ENCODE peak calls at places on chromosomes 5 and 9, in four cellular contexts. U is GM04504; O is activated CD4-positive, alpha-beta T cell treated with anti-CD3 and anti-CD28 coated beads for 1 hour; R is right cardiac atrium. Y is an unnamed sample.

GRCh38 chr5:149452665-149453617 is 73.8 kb upstream of the IL17B start:
- DNase-seq in U (peak; percentile 95), O (no peak), R (peak; percentile 91), Y (no peak)

GRCh38 chr9:30349526-30350513 is 2034.6 kb upstream of the ACO1 start:
- DNase-seq in U (no peak), O (no peak), R (peak; percentile 12), Y (no peak)

GRCh38 chr5:153654892-153655520 is 164.5 kb downstream of the GRIA1 start:
- DNase-seq in U (no peak), O (no peak), R (no peak), Y (no peak)

GRCh38 chr9:122095010-122095767 is 2.1 kb upstream of the TTLL11 start:
- DNase-seq in U (no peak), O (no peak), R (peak; percentile 71), Y (peak; percentile 55)

GRCh38 chr5:139980765-139981164 is 62.3 kb downstream of the NRG2 start:
- DNase-seq in U (no peak), O (no peak), R (no peak), Y (no peak)

GRCh38 chr5:108311682-108312081 is 70.2 kb downstream of the FBXL17 start:
- DNase-seq in U (no peak), O (no peak), R (no peak), Y (peak; percentile 16)

GRCh38 chr5:54883374-54884194 is 101.8 kb downstream of the ESM1 start:
- DNase-seq in U (no peak), O (no peak), R (peak; percentile 75), Y (no peak)

GRCh38 chr5:89330087-89330486 is 447.1 kb upstream of the MEF2C start:
- DNase-seq in U (no peak), O (no peak), R (no peak), Y (no peak)

GRCh38 chr9:112863781-112864180 is 26.9 kb downstream of the SLC46A2 start:
- DNase-seq in U (no peak), O (no peak), R (no peak), Y (no peak)

GRCh38 chr5:95841914-95842812 is 19.6 kb upstream of the GLRX start:
- DNase-seq in U (peak; percentile 64), O (no peak), R (peak; percentile 75), Y (no peak)

GRCh38 chr5:151345808-151346478 is 1.4 kb downstream of the SLC36A2 start:
- DNase-seq in U (peak; percentile 3), O (no peak), R (no peak), Y (no peak)

GRCh38 chr5:106303911-106304310 is 1366.8 kb downstream of the EFNA5 start:
- DNase-seq in U (no peak), O (no peak), R (no peak), Y (no peak)

GRCh38 chr9:77987104-77987656 is 44.4 kb downstream of the GNAQ start:
- DNase-seq in U (no peak), O (no peak), R (no peak), Y (no peak)

GRCh38 chr9:129275626-129276247 is 97.7 kb upstream of the IER5L start:
- DNase-seq in U (no peak), O (no peak), R (no peak), Y (no peak)

GRCh38 chr5:178129296-178129695 is 1.5 kb upstream of the RMND5B start:
- DNase-seq in U (no peak), O (no peak), R (no peak), Y (no peak)

GRCh38 chr5:64612349-64612961 is 77.8 kb upstream of the SHISAL2B start:
- DNase-seq in U (peak; percentile 18), O (no peak), R (peak; percentile 30), Y (peak; percentile 38)

GRCh38 chr9:124820606-124821246 is 32.5 kb upstream of the WDR38 start:
- DNase-seq in U (no peak), O (no peak), R (no peak), Y (peak; percentile 77)

GRCh38 chr9:101566904-101567724 is 27.7 kb downstream of the PPP3R2 start:
- DNase-seq in U (no peak), O (no peak), R (no peak), Y (no peak)

GRCh38 chr5:155616779-155617392 is 603.3 kb downstream of the KIF4B start:
- DNase-seq in U (peak; percentile 1), O (peak; percentile 10), R (no peak), Y (peak; percentile 4)

GRCh38 chr5:29162297-29162696 is 2031.2 kb upstream of the CDH6 start:
- DNase-seq in U (no peak), O (no peak), R (no peak), Y (no peak)

GRCh38 chr9:8961186-8961666 is 1161.6 kb upstream of the DMAC1 start:
- DNase-seq in U (no peak), O (no peak), R (peak; percentile 18), Y (no peak)

GRCh38 chr5:168978500-168978899 is 322.4 kb downstream of the SLIT3 start:
- DNase-seq in U (no peak), O (no peak), R (no peak), Y (no peak)

GRCh38 chr5:4275232-4275631 is 679.6 kb downstream of the IRX1 start:
- DNase-seq in U (no peak), O (no peak), R (no peak), Y (no peak)

GRCh38 chr5:52807723-52808122 is 20.0 kb downstream of the ITGA1 start:
- DNase-seq in U (no peak), O (no peak), R (no peak), Y (no peak)

GRCh38 chr5:167813381-167813780 is 478.1 kb upstream of the WWC1 start:
- DNase-seq in U (no peak), O (no peak), R (no peak), Y (no peak)